ENCODE peak calls at places on chromosomes 13 and 19, in four cellular contexts. U is sigmoid colon, O is pancreas, P is BE2C. S is an unnamed sample. For H3K27me3, the result is how much of the 10 kb centered on the place peaks cover.

GRCh38 chr19:43489310-43489709 is 15.2 kb downstream of the PHLDB3 start:
- DNase-seq in O (no peak), U (no peak), P (no peak), S (no peak)

GRCh38 chr19:2627319-2627829 is 75.1 kb downstream of the GNG7 start:
- DNase-seq in P (no peak), U (peak), O (peak), S (no peak)

GRCh38 chr13:37109080-37109678 is 3.7 kb upstream of the CSNK1A1L start:
- DNase-seq in O (no peak), P (no peak), U (no peak), S (no peak)

GRCh38 chr19:29760752-29761502 is 45.9 kb upstream of the C19orf12 start:
- DNase-seq in O (no peak), U (no peak), P (no peak), S (no peak)

GRCh38 chr19:55546822-55547614 is 1.7 kb upstream of the SBK3 start:
- DNase-seq in O (no peak), U (peak), P (peak), S (no peak)

GRCh38 chr19:1622541-1622940 is 17.3 kb upstream of the UQCR11 start:
- DNase-seq in O (no peak), U (no peak), P (no peak), S (no peak)

GRCh38 chr19:51607077-51607476 is 23.1 kb downstream of the SIGLEC5 start:
- DNase-seq in U (no peak), O (no peak), P (no peak), S (no peak)

GRCh38 chr13:55199132-55199531 is 1941.6 kb upstream of the PRR20A start:
- DNase-seq in O (no peak), P (peak), U (no peak), S (peak)

GRCh38 chr19:12665281-12665573 is 1.3 kb downstream of the MAN2B1 start:
- DNase-seq in U (no peak), P (no peak), O (no peak), S (no peak)

GRCh38 chr13:114341003-114341777 is 26.9 kb downstream of the CHAMP1 start:
- DNase-seq in P (no peak), O (no peak), U (no peak), S (no peak)

GRCh38 chr19:43311706-43312105 is 41.8 kb upstream of the CD177 start:
- DNase-seq in U (no peak), P (no peak), O (no peak), S (no peak)

GRCh38 chr13:23500858-23501257 is 67.4 kb upstream of the SACS start:
- DNase-seq in P (no peak), O (no peak), U (no peak), S (no peak)

GRCh38 chr19:3224346-3225325 is at the start of gene CELF5:
- DNase-seq in O (peak), P (peak), U (no peak), S (no peak)

GRCh38 chr19:28406237-28406596 is 806.7 kb downstream of the UQCRFS1 start:
- DNase-seq in U (no peak), P (no peak), O (no peak), S (no peak)

GRCh38 chr19:35736913-35737886 is 5.1 kb downstream of the IGFLR1 start:
- DNase-seq in O (no peak), U (no peak), P (no peak), S (no peak)

GRCh38 chr13:68806125-68806524 is 1301.5 kb upstream of the ATXN8OS start:
- DNase-seq in P (no peak), O (no peak), U (no peak), S (no peak)

GRCh38 chr19:5137571-5138124 is 168.7 kb downstream of the KDM4B start:
- DNase-seq in U (no peak), O (no peak), P (no peak), S (peak)

GRCh38 chr19:17948967-17949930 is 16.4 kb downstream of the CCDC124 start:
- DNase-seq in O (no peak), U (no peak), P (peak), S (no peak)
- H3K27me3 ChIP-seq in O (under half), U (half or more), P (under half), S (under half)

GRCh38 chr13:84683448-84683847 is 801.2 kb upstream of the SLITRK1 start:
- DNase-seq in P (no peak), U (no peak), O (no peak), S (no peak)

GRCh38 chr13:84672616-84673015 is 790.3 kb upstream of the SLITRK1 start:
- DNase-seq in U (no peak), P (no peak), O (no peak), S (no peak)

DNA sequence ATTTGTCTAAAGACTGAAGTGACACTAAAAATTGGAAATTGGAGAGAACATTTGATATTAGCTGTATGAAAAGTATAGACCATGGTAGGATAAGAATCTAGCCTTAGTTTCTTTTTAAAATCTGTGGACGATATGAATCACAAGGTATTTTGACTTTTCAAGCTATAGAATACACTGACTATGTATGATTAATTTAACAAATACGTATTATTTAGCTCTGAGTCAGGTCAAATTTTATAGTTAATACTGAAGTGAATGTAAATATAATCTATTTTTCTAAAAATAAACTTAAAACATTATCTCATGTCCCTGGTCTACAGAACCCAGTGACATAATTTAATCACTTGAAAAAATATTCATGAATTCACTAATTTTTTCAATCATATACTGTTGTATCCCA is 795.6 kb upstream of the SLITRK1 start:
- DNase-seq in U (no peak), O (no peak), P (no peak), S (no peak)
- H3K27me3 ChIP-seq in U (under half), O (under half), P (under half), S (under half)

GRCh38 chr19:7901337-7901736 is 2.3 kb upstream of the MAP2K7 start:
- DNase-seq in O (peak), P (no peak), U (no peak), S (no peak)
- H3K27me3 ChIP-seq in O (under half), P (under half), U (under half), S (under half)

GRCh38 chr19:45935267-45935666 is 20.7 kb upstream of the NANOS2 start:
- DNase-seq in P (no peak), U (no peak), O (no peak), S (no peak)
- H3K27me3 ChIP-seq in P (under half), U (half or more), O (under half), S (under half)